ENCODE peak calls at places on chromosomes 2 and 18, in seven cellular contexts. One of them, this sample, is unnamed.

GRCh38 chr18:6785001-6785400 is 55.5 kb downstream of the ARHGAP28 start:
- DNase-seq in H1: no peak
- DNase-seq in GM12878: no peak
- DNase-seq in HepG2: no peak
- DNase-seq in HCT116: no peak
- DNase-seq in SK-N-SH: no peak
- DNase-seq in NT2/D1: no peak
- DNase-seq in this sample: no peak

GRCh38 chr2:144078802-144079386 is 441.0 kb downstream of the ZEB2 start:
- DNase-seq in SK-N-SH: peak
- DNase-seq in HepG2: no peak
- DNase-seq in NT2/D1: no peak
- DNase-seq in H1: no peak
- DNase-seq in HCT116: no peak
- DNase-seq in GM12878: no peak
- DNase-seq in this sample: no peak

GRCh38 chr2:111226797-111227700 is 106.3 kb downstream of the BCL2L11 start:
- DNase-seq in HCT116: no peak
- DNase-seq in H1: no peak
- DNase-seq in GM12878: no peak
- DNase-seq in SK-N-SH: no peak
- DNase-seq in HepG2: no peak
- DNase-seq in NT2/D1: no peak
- DNase-seq in this sample: no peak

GRCh38 chr2:7437716-7438648 is 520.8 kb downstream of the RNF144A start:
- DNase-seq in H1: no peak
- DNase-seq in GM12878: peak
- DNase-seq in HepG2: no peak
- DNase-seq in SK-N-SH: no peak
- DNase-seq in NT2/D1: no peak
- DNase-seq in HCT116: no peak
- DNase-seq in this sample: no peak

GRCh38 chr2:239566995-239567580 is 166.3 kb upstream of the HDAC4 start:
- DNase-seq in SK-N-SH: no peak
- DNase-seq in HepG2: no peak
- DNase-seq in H1: no peak
- DNase-seq in NT2/D1: no peak
- DNase-seq in HCT116: no peak
- DNase-seq in GM12878: no peak
- DNase-seq in this sample: no peak

GRCh38 chr18:10374615-10375295 is 79.7 kb upstream of the APCDD1 start:
- DNase-seq in SK-N-SH: peak
- DNase-seq in GM12878: no peak
- DNase-seq in HepG2: no peak
- DNase-seq in H1: no peak
- DNase-seq in HCT116: no peak
- DNase-seq in NT2/D1: peak
- DNase-seq in this sample: no peak

GRCh38 chr2:150832686-150833085 is 345.2 kb upstream of the RND3 start:
- DNase-seq in GM12878: no peak
- DNase-seq in SK-N-SH: no peak
- DNase-seq in HCT116: no peak
- DNase-seq in HepG2: no peak
- DNase-seq in H1: no peak
- DNase-seq in NT2/D1: no peak
- DNase-seq in this sample: no peak

GRCh38 chr2:204748286-204748685 is 203.0 kb downstream of the PARD3B start:
- DNase-seq in H1: no peak
- DNase-seq in NT2/D1: no peak
- DNase-seq in SK-N-SH: no peak
- DNase-seq in HepG2: no peak
- DNase-seq in GM12878: no peak
- DNase-seq in HCT116: no peak
- DNase-seq in this sample: no peak

GRCh38 chr18:29821544-29821943 is 1221.0 kb downstream of the DSC3 start:
- DNase-seq in HepG2: no peak
- DNase-seq in H1: no peak
- DNase-seq in GM12878: no peak
- DNase-seq in NT2/D1: no peak
- DNase-seq in HCT116: no peak
- DNase-seq in SK-N-SH: no peak
- DNase-seq in this sample: no peak

GRCh38 chr2:9720352-9721093 is 89.7 kb upstream of the YWHAQ start:
- DNase-seq in H1: no peak
- DNase-seq in HCT116: no peak
- DNase-seq in GM12878: no peak
- DNase-seq in NT2/D1: no peak
- DNase-seq in HepG2: no peak
- DNase-seq in SK-N-SH: no peak
- DNase-seq in this sample: no peak

GRCh38 chr2:85438291-85439110 is 20.0 kb downstream of the SH2D6 start:
- DNase-seq in HepG2: peak
- DNase-seq in H1: no peak
- DNase-seq in SK-N-SH: no peak
- DNase-seq in HCT116: no peak
- DNase-seq in GM12878: no peak
- DNase-seq in NT2/D1: no peak
- DNase-seq in this sample: no peak

GRCh38 chr2:241001413-241002274 is 3.2 kb downstream of the SNED1 start:
- DNase-seq in SK-N-SH: no peak
- DNase-seq in HepG2: no peak
- DNase-seq in HCT116: no peak
- DNase-seq in H1: no peak
- DNase-seq in GM12878: no peak
- DNase-seq in NT2/D1: no peak
- DNase-seq in this sample: no peak

GRCh38 chr2:156021326-156022040 is 311.0 kb downstream of the NR4A2 start:
- DNase-seq in HCT116: peak
- DNase-seq in SK-N-SH: no peak
- DNase-seq in NT2/D1: no peak
- DNase-seq in H1: no peak
- DNase-seq in GM12878: no peak
- DNase-seq in HepG2: no peak
- DNase-seq in this sample: no peak

GRCh38 chr18:58093311-58093790 is 49.3 kb downstream of the NEDD4L start:
- DNase-seq in H1: no peak
- DNase-seq in HepG2: no peak
- DNase-seq in HCT116: no peak
- DNase-seq in GM12878: no peak
- DNase-seq in SK-N-SH: no peak
- DNase-seq in NT2/D1: no peak
- DNase-seq in this sample: no peak

GRCh38 chr2:69581774-69582581 is 61.6 kb downstream of the AAK1 start:
- DNase-seq in HepG2: peak
- DNase-seq in HCT116: no peak
- DNase-seq in GM12878: peak
- DNase-seq in SK-N-SH: no peak
- DNase-seq in H1: no peak
- DNase-seq in NT2/D1: no peak
- DNase-seq in this sample: no peak

GRCh38 chr2:127942002-127942401 is 56.2 kb upstream of the AMMECR1L start:
- DNase-seq in SK-N-SH: no peak
- DNase-seq in HepG2: no peak
- DNase-seq in GM12878: no peak
- DNase-seq in HCT116: no peak
- DNase-seq in H1: no peak
- DNase-seq in NT2/D1: no peak
- DNase-seq in this sample: no peak

GRCh38 chr2:25740810-25741381 is 67.5 kb upstream of the DTNB start:
- DNase-seq in H1: no peak
- DNase-seq in HCT116: no peak
- DNase-seq in GM12878: no peak
- DNase-seq in NT2/D1: peak
- DNase-seq in SK-N-SH: no peak
- DNase-seq in HepG2: no peak
- DNase-seq in this sample: no peak

GRCh38 chr2:195659114-195659513 is 2.1 kb downstream of the SLC39A10 start:
- DNase-seq in HCT116: no peak
- DNase-seq in GM12878: no peak
- DNase-seq in SK-N-SH: no peak
- DNase-seq in HepG2: no peak
- DNase-seq in H1: no peak
- DNase-seq in NT2/D1: no peak
- DNase-seq in this sample: no peak

DNA sequence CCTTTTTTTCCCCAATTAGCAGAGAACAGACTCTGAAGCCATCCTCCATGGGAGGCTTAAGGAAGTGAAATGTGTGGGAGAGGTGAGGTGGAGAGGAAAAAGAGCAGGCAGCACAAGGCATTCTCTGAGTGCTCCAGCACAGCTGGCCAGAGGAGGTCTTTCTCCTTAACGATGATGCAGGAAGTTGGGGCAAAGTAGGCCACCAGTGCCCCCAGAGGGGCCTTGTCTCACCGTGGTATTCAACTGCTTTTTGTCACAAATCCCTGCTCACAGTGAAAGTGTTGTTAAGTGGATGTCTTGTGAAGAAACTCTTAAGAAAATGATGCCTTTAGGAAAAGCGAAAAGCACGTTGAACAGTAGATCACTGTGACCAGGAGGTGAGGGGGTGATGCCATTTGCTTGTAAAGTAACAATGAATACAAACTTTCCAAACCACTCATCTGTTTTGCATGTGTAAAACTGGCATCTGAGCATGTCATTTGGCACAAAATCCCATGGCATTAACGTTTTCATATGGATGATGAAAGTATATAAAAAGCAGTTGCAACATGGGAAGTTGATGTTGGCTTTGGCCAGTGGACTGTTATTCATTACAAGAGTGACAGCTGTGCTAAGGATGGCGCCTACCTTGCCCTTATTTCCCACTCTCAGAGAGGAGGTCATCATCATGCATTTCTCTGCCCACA is 49.2 kb upstream of the CDC42EP3 start:
- DNase-seq in H1: no peak
- DNase-seq in GM12878: no peak
- DNase-seq in HCT116: no peak
- DNase-seq in HepG2: no peak
- DNase-seq in NT2/D1: no peak
- DNase-seq in SK-N-SH: no peak
- DNase-seq in this sample: no peak
- TF ChIP-seq YY1 in H1: no peak
- TF ChIP-seq YY1 in GM12878: no peak
- TF ChIP-seq YY1 in HCT116: no peak
- TF ChIP-seq YY1 in HepG2: no peak
- TF ChIP-seq YY1 in NT2/D1: no peak
- TF ChIP-seq YY1 in SK-N-SH: no peak
- TF ChIP-seq YY1 in this sample: no peak

DNA sequence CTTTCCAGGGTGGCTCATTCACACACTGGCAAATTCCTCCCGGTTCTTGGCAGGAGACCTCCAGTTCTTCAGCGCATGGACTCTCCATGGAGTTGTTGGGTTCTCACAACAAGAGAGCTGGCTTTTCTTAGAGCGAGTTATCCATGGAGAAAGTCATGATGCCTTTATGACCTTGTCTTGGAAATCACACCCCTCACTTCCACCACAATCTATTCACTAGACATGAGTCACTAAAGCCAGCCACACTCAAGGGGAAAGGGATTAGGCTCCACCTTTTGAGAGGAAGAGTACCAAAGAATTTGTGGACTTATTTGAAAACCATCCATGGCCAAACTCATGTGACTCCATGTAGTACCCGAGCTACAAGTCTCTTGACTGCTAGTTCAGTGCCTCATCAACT is 160.5 kb downstream of the SETBP1 start:
- DNase-seq in HCT116: no peak
- DNase-seq in HepG2: no peak
- DNase-seq in GM12878: no peak
- DNase-seq in H1: no peak
- DNase-seq in SK-N-SH: no peak
- DNase-seq in NT2/D1: no peak
- DNase-seq in this sample: no peak
- TF ChIP-seq YY1 in HCT116: no peak
- TF ChIP-seq YY1 in HepG2: no peak
- TF ChIP-seq YY1 in GM12878: no peak
- TF ChIP-seq YY1 in H1: no peak
- TF ChIP-seq YY1 in SK-N-SH: no peak
- TF ChIP-seq YY1 in NT2/D1: no peak
- TF ChIP-seq YY1 in this sample: no peak

GRCh38 chr18:8685914-8686216 is 19.5 kb upstream of the MTCL1 start:
- DNase-seq in NT2/D1: no peak
- DNase-seq in SK-N-SH: no peak
- DNase-seq in HepG2: no peak
- DNase-seq in HCT116: no peak
- DNase-seq in H1: no peak
- DNase-seq in GM12878: no peak
- DNase-seq in this sample: no peak

GRCh38 chr18:8684577-8684976 is 20.8 kb upstream of the MTCL1 start:
- DNase-seq in HCT116: no peak
- DNase-seq in SK-N-SH: no peak
- DNase-seq in H1: no peak
- DNase-seq in NT2/D1: no peak
- DNase-seq in HepG2: no peak
- DNase-seq in GM12878: no peak
- DNase-seq in this sample: no peak

GRCh38 chr18:8688428-8688827 is 16.9 kb upstream of the MTCL1 start:
- DNase-seq in GM12878: no peak
- DNase-seq in HCT116: no peak
- DNase-seq in HepG2: no peak
- DNase-seq in H1: no peak
- DNase-seq in SK-N-SH: no peak
- DNase-seq in NT2/D1: no peak
- DNase-seq in this sample: no peak

GRCh38 chr18:8686556-8686955 is 18.8 kb upstream of the MTCL1 start:
- DNase-seq in NT2/D1: no peak
- DNase-seq in SK-N-SH: no peak
- DNase-seq in H1: no peak
- DNase-seq in HCT116: no peak
- DNase-seq in GM12878: no peak
- DNase-seq in HepG2: no peak
- DNase-seq in this sample: no peak

GRCh38 chr18:8685141-8685913 is 20.0 kb upstream of the MTCL1 start:
- DNase-seq in H1: no peak
- DNase-seq in HepG2: no peak
- DNase-seq in HCT116: no peak
- DNase-seq in GM12878: no peak
- DNase-seq in SK-N-SH: no peak
- DNase-seq in NT2/D1: no peak
- DNase-seq in this sample: no peak
- TF ChIP-seq YY1 in H1: no peak
- TF ChIP-seq YY1 in HepG2: no peak
- TF ChIP-seq YY1 in HCT116: no peak
- TF ChIP-seq YY1 in GM12878: no peak
- TF ChIP-seq YY1 in SK-N-SH: no peak
- TF ChIP-seq YY1 in NT2/D1: no peak
- TF ChIP-seq YY1 in this sample: no peak

DNA sequence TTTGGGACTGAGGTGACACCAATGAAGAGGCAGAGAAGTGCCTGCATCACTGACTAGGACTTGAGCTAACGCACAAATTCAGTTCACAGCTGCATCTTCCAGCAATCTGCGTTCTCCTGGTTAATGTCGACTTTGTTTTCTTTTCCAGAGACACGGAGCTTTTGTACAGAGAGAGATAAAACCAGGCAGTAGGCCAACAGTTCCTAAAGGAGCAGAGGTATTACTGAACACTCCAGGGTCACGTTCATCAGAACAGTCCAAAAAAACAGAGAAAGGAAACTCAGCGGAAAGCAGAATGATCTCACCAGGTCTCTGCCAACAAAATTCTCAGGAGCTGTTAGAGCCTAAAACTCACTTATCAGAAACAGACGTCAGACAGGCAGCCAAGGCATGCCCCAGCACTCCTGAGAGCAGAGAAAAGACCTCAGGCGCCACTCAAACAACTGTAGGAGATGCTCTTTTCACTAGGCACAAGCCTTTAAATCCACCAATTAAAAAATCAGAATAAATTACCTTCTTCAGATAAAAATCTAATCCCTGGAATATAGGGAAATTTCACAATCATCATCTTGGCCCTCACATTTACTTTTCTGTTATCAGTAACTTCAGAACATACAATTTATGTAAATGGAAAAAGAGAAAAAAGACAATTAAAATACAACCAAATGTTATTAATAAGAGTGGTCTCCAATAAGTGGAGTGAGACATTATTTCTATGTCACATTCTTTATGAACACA is 95.9 kb upstream of the SPTBN1 start:
- DNase-seq in SK-N-SH: peak
- DNase-seq in H1: no peak
- DNase-seq in HCT116: no peak
- DNase-seq in GM12878: no peak
- DNase-seq in NT2/D1: no peak
- DNase-seq in HepG2: no peak
- DNase-seq in this sample: no peak
- TF ChIP-seq YY1 in SK-N-SH: no peak
- TF ChIP-seq YY1 in H1: no peak
- TF ChIP-seq YY1 in HCT116: no peak
- TF ChIP-seq YY1 in GM12878: no peak
- TF ChIP-seq YY1 in NT2/D1: no peak
- TF ChIP-seq YY1 in HepG2: no peak
- TF ChIP-seq YY1 in this sample: no peak